ENCODE peak calls at places on chromosomes 4 and X, in six cellular contexts. One of them, this sample, is unnamed.

GRCh38 chrX:23228454-23228853 is 106.2 kb upstream of the PTCHD1 start:
- DNase-seq in neuronal stem cell: no peak
- DNase-seq in CD8-positive, alpha-beta T cell: no peak
- DNase-seq in keratinocyte: no peak
- DNase-seq in HCT116: no peak
- DNase-seq in tibial artery: no peak
- DNase-seq in this sample: no peak

GRCh38 chr4:164383187-164384181 is 370.4 kb upstream of the SMIM31 start:
- DNase-seq in keratinocyte: no peak
- DNase-seq in CD8-positive, alpha-beta T cell: no peak
- DNase-seq in HCT116: no peak
- DNase-seq in neuronal stem cell: peak; percentile 70
- DNase-seq in tibial artery: peak; percentile 21
- DNase-seq in this sample: no peak

GRCh38 chr4:35102111-35102510 is 1142.2 kb downstream of the ARAP2 start:
- DNase-seq in CD8-positive, alpha-beta T cell: no peak
- DNase-seq in neuronal stem cell: peak; percentile 46
- DNase-seq in keratinocyte: no peak
- DNase-seq in HCT116: no peak
- DNase-seq in tibial artery: no peak
- DNase-seq in this sample: no peak

GRCh38 chr4:174273960-174274359 is 9.5 kb downstream of the FBXO8 start:
- DNase-seq in neuronal stem cell: no peak
- DNase-seq in HCT116: no peak
- DNase-seq in CD8-positive, alpha-beta T cell: no peak
- DNase-seq in tibial artery: no peak
- DNase-seq in keratinocyte: no peak
- DNase-seq in this sample: no peak

GRCh38 chr4:183289688-183290087 is 30.4 kb downstream of the CLDN22 start:
- DNase-seq in tibial artery: no peak
- DNase-seq in CD8-positive, alpha-beta T cell: no peak
- DNase-seq in keratinocyte: no peak
- DNase-seq in HCT116: no peak
- DNase-seq in neuronal stem cell: no peak
- DNase-seq in this sample: no peak

GRCh38 chr4:76956961-76957738 is 7.6 kb downstream of the SEPTIN11 start:
- DNase-seq in CD8-positive, alpha-beta T cell: no peak
- DNase-seq in neuronal stem cell: no peak
- DNase-seq in tibial artery: no peak
- DNase-seq in HCT116: no peak
- DNase-seq in keratinocyte: no peak
- DNase-seq in this sample: no peak

GRCh38 chr4:69773443-69773842 is 13.0 kb upstream of the SULT1B1 start:
- DNase-seq in tibial artery: no peak
- DNase-seq in HCT116: no peak
- DNase-seq in keratinocyte: no peak
- DNase-seq in neuronal stem cell: no peak
- DNase-seq in CD8-positive, alpha-beta T cell: no peak
- DNase-seq in this sample: no peak

GRCh38 chr4:151674804-151675290 is 86.0 kb downstream of the GATB start:
- DNase-seq in HCT116: no peak
- DNase-seq in keratinocyte: peak; percentile 26
- DNase-seq in CD8-positive, alpha-beta T cell: no peak
- DNase-seq in neuronal stem cell: no peak
- DNase-seq in tibial artery: no peak
- DNase-seq in this sample: peak; percentile 49

GRCh38 chr4:37758226-37758625 is 68.3 kb upstream of the PGM2 start:
- DNase-seq in HCT116: no peak
- DNase-seq in neuronal stem cell: no peak
- DNase-seq in CD8-positive, alpha-beta T cell: no peak
- DNase-seq in keratinocyte: no peak
- DNase-seq in tibial artery: peak; percentile 28
- DNase-seq in this sample: no peak

GRCh38 chr4:67755974-67756373 is 1.8 kb upstream of the GNRHR start:
- DNase-seq in tibial artery: no peak
- DNase-seq in CD8-positive, alpha-beta T cell: no peak
- DNase-seq in neuronal stem cell: no peak
- DNase-seq in keratinocyte: no peak
- DNase-seq in HCT116: no peak
- DNase-seq in this sample: no peak

GRCh38 chr4:3220586-3221494 is 28.1 kb upstream of the MSANTD1 start:
- DNase-seq in neuronal stem cell: no peak
- DNase-seq in keratinocyte: no peak
- DNase-seq in tibial artery: no peak
- DNase-seq in HCT116: no peak
- DNase-seq in CD8-positive, alpha-beta T cell: no peak
- DNase-seq in this sample: no peak

GRCh38 chr4:41179086-41179374 is 35.3 kb downstream of the APBB2 start:
- DNase-seq in tibial artery: no peak
- DNase-seq in CD8-positive, alpha-beta T cell: no peak
- DNase-seq in HCT116: no peak
- DNase-seq in neuronal stem cell: no peak
- DNase-seq in keratinocyte: no peak
- DNase-seq in this sample: no peak

DNA sequence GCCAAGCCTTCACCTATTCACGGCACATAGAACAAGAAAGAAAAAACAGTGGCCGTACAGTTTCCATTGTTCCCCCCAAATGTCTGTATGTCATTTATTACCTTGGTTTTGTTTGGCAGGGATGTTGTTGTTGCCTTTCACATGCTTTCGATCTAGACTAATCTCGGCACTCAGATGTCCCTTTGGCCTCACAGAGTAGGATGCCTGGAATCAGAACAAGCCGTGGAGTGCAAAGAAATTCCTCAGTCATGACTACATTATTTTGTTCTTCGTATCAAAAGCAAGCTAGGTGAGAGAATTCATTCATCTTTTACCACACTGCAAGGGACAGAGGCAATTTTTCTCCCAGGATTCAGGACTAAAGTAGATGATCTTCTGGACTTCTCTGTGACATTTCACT is 106.9 kb downstream of the SMIM20 start:
- DNase-seq in keratinocyte: no peak
- DNase-seq in tibial artery: no peak
- DNase-seq in HCT116: no peak
- DNase-seq in CD8-positive, alpha-beta T cell: no peak
- DNase-seq in neuronal stem cell: no peak
- DNase-seq in this sample: no peak
- H3K27ac ChIP-seq in keratinocyte: no peak overlapping the region
- H3K27ac ChIP-seq in tibial artery: no peak overlapping the region
- H3K27ac ChIP-seq in HCT116: no peak overlapping the region
- H3K27ac ChIP-seq in CD8-positive, alpha-beta T cell: no peak overlapping the region
- H3K27ac ChIP-seq in neuronal stem cell: no peak overlapping the region
- H3K27ac ChIP-seq in this sample: no peak overlapping the region

GRCh38 chr4:88202443-88202842 is 44.0 kb upstream of the ABCG2 start:
- DNase-seq in neuronal stem cell: no peak
- DNase-seq in keratinocyte: no peak
- DNase-seq in CD8-positive, alpha-beta T cell: no peak
- DNase-seq in tibial artery: no peak
- DNase-seq in HCT116: no peak
- DNase-seq in this sample: no peak
- H3K27ac ChIP-seq in neuronal stem cell: no peak overlapping the region
- H3K27ac ChIP-seq in keratinocyte: no peak overlapping the region
- H3K27ac ChIP-seq in CD8-positive, alpha-beta T cell: no peak overlapping the region
- H3K27ac ChIP-seq in tibial artery: no peak overlapping the region
- H3K27ac ChIP-seq in HCT116: no peak overlapping the region
- H3K27ac ChIP-seq in this sample: no peak overlapping the region

DNA sequence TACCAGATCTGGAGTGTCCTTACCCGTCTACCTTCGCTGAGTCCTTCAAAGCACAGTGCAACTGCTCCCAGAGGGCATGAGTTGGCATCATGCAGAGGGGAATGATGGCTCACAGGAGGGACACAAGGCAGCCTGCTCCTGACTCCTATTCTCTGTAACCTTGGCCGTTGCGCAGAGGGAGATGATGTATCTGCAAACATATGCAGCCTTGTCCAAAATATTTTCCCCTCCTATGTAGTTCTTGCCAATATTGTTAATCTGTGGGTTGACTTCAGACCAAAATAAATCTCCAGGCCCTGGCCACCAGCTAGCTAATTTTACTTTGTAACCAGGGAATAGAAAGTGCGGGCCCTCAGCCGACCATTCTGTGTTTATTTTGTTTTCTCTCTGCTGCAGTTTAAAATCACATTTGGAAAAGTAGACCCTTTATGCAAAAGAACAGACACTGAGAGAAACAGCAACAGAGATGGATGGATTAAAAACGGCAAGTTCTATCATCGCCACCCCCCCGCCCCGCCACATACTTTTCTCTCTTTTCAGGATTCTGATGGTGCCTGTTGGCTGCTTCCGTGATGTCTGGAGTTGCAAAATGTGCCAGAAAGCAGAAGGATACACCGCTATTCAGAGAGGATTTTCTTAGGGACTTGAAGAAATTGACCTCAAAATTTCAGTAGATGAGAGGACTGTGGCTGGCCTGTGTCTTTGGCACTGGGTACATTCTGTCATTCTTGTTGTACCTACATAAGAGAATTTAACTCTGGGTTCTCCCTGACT is 185.3 kb upstream of the BCOR start:
- DNase-seq in tibial artery: no peak
- DNase-seq in neuronal stem cell: no peak
- DNase-seq in CD8-positive, alpha-beta T cell: no peak
- DNase-seq in HCT116: no peak
- DNase-seq in keratinocyte: no peak
- DNase-seq in this sample: no peak
- H3K27ac ChIP-seq in tibial artery: peak overlapping the region; percentile 37
- H3K27ac ChIP-seq in neuronal stem cell: no peak overlapping the region
- H3K27ac ChIP-seq in CD8-positive, alpha-beta T cell: no peak overlapping the region
- H3K27ac ChIP-seq in HCT116: no peak overlapping the region
- H3K27ac ChIP-seq in keratinocyte: no peak overlapping the region
- H3K27ac ChIP-seq in this sample: no peak overlapping the region

DNA sequence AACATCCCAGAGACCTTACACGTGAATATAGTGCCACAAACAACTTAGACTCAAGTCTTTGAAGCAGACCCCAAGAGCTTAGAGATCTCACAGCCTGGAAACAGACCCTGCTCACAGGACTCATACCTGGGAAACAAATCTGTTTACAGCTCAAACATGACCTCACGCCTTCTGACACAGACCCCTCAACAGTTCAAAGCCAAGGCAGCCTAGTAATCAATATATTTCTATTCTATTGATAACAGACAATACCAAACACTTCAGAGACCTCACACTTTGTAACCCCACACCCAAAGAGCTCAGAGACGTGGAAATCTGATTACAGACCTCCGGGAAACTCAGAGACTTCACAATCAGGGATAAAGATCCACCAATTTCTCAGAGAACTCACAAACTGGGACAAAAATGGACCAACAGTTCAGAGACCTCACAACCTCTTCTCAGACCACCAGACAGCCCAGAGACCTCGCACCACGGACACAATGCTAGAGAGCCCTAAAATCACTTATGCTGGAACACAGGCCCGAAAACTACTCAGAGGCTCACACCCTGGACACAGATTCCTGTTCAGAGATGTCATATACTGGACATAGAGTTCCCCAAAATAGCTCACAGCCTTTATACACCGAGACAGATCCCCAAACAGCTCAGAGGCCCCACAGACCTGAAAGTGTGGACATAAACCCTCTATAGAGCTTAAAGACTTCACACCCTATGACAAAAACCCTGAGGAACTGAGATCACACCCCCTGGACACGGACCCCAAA is 14.8 kb downstream of the SUV39H1 start:
- DNase-seq in keratinocyte: no peak
- DNase-seq in HCT116: no peak
- DNase-seq in CD8-positive, alpha-beta T cell: no peak
- DNase-seq in tibial artery: no peak
- DNase-seq in neuronal stem cell: no peak
- DNase-seq in this sample: no peak
- H3K27ac ChIP-seq in keratinocyte: no peak overlapping the region
- H3K27ac ChIP-seq in HCT116: no peak overlapping the region
- H3K27ac ChIP-seq in CD8-positive, alpha-beta T cell: peak overlapping the region; percentile 75
- H3K27ac ChIP-seq in tibial artery: no peak overlapping the region
- H3K27ac ChIP-seq in neuronal stem cell: no peak overlapping the region
- H3K27ac ChIP-seq in this sample: no peak overlapping the region

This sample was measured in epithelial cell of prostate.